ENCODE peak calls at places on chromosomes 5 and 9, in ten cellular contexts. F is body of pancreas, T is aorta, D is heart right ventricle, J is transverse colon, O is trophoblast cell, P is spleen, B is cardiac muscle cell, W is HCT116, L is GM12878. S is an unnamed sample.

GRCh38 chr5:116837876-116838568 is 263.4 kb upstream of the SEMA6A start:
- DNase-seq in P (no peak), T (no peak), F (no peak), W (no peak), J (no peak), L (no peak), D (no peak), B (no peak), O (no peak), S (no peak)

GRCh38 chr5:9361835-9362234 is 184.0 kb downstream of the SEMA5A start:
- DNase-seq in D (peak), J (peak), O (peak), F (peak), L (peak), W (peak), P (no peak), B (peak), T (no peak), S (peak)

GRCh38 chr5:126365446-126366198 is 57.6 kb upstream of the GRAMD2B start:
- DNase-seq in L (no peak), O (peak), B (no peak), F (peak), T (no peak), W (no peak), J (no peak), D (no peak), P (no peak), S (no peak)

GRCh38 chr9:126131066-126132010 is 195.3 kb upstream of the MVB12B start:
- DNase-seq in F (no peak), P (peak), O (no peak), L (no peak), J (no peak), D (no peak), T (no peak), W (no peak), B (no peak), S (no peak)

GRCh38 chr5:143606043-143606752 is 202.7 kb upstream of the NR3C1 start:
- DNase-seq in W (no peak), O (no peak), T (no peak), F (no peak), D (no peak), J (no peak), P (no peak), B (no peak), L (peak), S (no peak)

GRCh38 chr9:127192744-127193143 is 70.3 kb upstream of the ANGPTL2 start:
- DNase-seq in L (no peak), W (no peak), P (peak), T (no peak), D (no peak), B (no peak), F (no peak), J (no peak), O (no peak), S (no peak)

GRCh38 chr9:133961226-133962165 is 30.6 kb downstream of the VAV2 start:
- DNase-seq in B (no peak), O (no peak), T (peak), J (no peak), P (peak), W (no peak), F (no peak), L (no peak), D (no peak), S (peak)

GRCh38 chr5:16082982-16083381 is 96.6 kb downstream of the MARCHF11 start:
- DNase-seq in O (no peak), D (no peak), T (no peak), W (no peak), B (no peak), J (no peak), L (no peak), P (no peak), F (no peak), S (no peak)

GRCh38 chr9:103941104-103941503 is 153.0 kb upstream of the SMC2 start:
- DNase-seq in L (no peak), D (no peak), J (no peak), P (no peak), T (no peak), F (no peak), B (no peak), O (no peak), W (no peak), S (no peak)

GRCh38 chr5:181173420-181174342 is 26.3 kb downstream of the OR2V2 start:
- DNase-seq in T (peak), L (peak), O (peak), P (no peak), D (no peak), J (no peak), W (peak), F (peak), B (no peak), S (peak)

GRCh38 chr5:102794677-102795331 is 39.7 kb downstream of the PAM start:
- DNase-seq in O (no peak), B (no peak), L (no peak), J (no peak), P (no peak), W (no peak), D (no peak), F (no peak), T (no peak), S (no peak)
- H3K27ac ChIP-seq in O (no peak), B (no peak), L (no peak), J (no peak), P (peak), W (peak), D (peak), F (no peak), T (no peak), S (no peak)

GRCh38 chr9:106872641-106873040 is 9.7 kb downstream of the ZNF462 start:
- DNase-seq in O (no peak), F (no peak), T (no peak), P (no peak), J (no peak), D (no peak), W (no peak), B (no peak), L (no peak), S (no peak)
- H3K27ac ChIP-seq in O (no peak), F (no peak), T (no peak), P (no peak), J (no peak), D (no peak), W (no peak), B (no peak), L (no peak), S (no peak)

GRCh38 chr5:142446960-142447279 is 122.1 kb upstream of the SPRY4 start:
- DNase-seq in W (no peak), T (no peak), D (no peak), J (no peak), O (no peak), B (no peak), F (no peak), L (no peak), P (no peak), S (no peak)
- H3K27ac ChIP-seq in W (peak), T (no peak), D (peak), J (no peak), O (no peak), B (no peak), F (no peak), L (no peak), P (peak), S (no peak)

GRCh38 chr5:138695781-138696180 is 57.4 kb upstream of the CTNNA1 start:
- DNase-seq in T (no peak), W (no peak), O (no peak), D (no peak), B (no peak), P (no peak), L (no peak), J (no peak), F (no peak), S (no peak)
- H3K27ac ChIP-seq in T (no peak), W (no peak), O (no peak), D (no peak), B (no peak), P (no peak), L (no peak), J (no peak), F (no peak), S (no peak)

GRCh38 chr9:130041648-130042405 is 1.2 kb downstream of the FNBP1 start:
- DNase-seq in P (peak), T (peak), L (no peak), F (no peak), D (peak), W (no peak), O (peak), J (no peak), B (peak), S (peak)
- H3K27ac ChIP-seq in P (peak), T (peak), L (peak), F (peak), D (peak), W (peak), O (no peak), J (peak), B (peak), S (peak)